ENCODE peak calls at places on chromosome 12, in nine cellular contexts. P is aorta; E is pancreas; X is fibroblast of lung; S is stomach; N is CD8-positive, alpha-beta memory T cell; D is Peyer's patch; V is CD4-positive, alpha-beta memory T cell; G is ovary. L is an unnamed sample. For H3K4me1 and H3K36me3, the result is how much of the 10 kb centered on the place peaks cover.

GRCh38 chr12:3928538-3929220 is 55.5 kb upstream of the PARP11 start:
- DNase-seq in P (no peak), E (no peak), X (no peak), S (no peak), N (no peak), D (no peak), V (no peak), G (no peak), L (no peak)

GRCh38 chr12:48069253-48069652 is 36.6 kb downstream of the SENP1 start:
- DNase-seq in P (no peak), E (no peak), X (no peak), S (no peak), N (no peak), D (no peak), V (no peak), G (no peak), L (no peak)

GRCh38 chr12:68420225-68421008 is 88.3 kb upstream of the MDM1 start:
- DNase-seq in P (no peak), E (no peak), X (peak), S (no peak), N (no peak), D (no peak), V (no peak), G (no peak), L (no peak)

GRCh38 chr12:91896725-91897515 is 248.7 kb downstream of the BTG1 start:
- DNase-seq in P (peak), E (no peak), X (peak), S (no peak), N (no peak), D (no peak), V (no peak), G (no peak), L (no peak)

GRCh38 chr12:132153501-132154340 is 9.5 kb downstream of the NOC4L start:
- DNase-seq in P (peak), E (peak), X (peak), S (peak), N (peak), D (peak), V (peak), G (peak), L (peak)

GRCh38 chr12:123058980-123059379 is 78.5 kb downstream of the ARL6IP4 start:
- DNase-seq in P (no peak), E (peak), X (peak), S (no peak), N (no peak), D (peak), V (no peak), G (no peak), L (no peak)

GRCh38 chr12:11832100-11832499 is 182.6 kb downstream of the ETV6 start:
- DNase-seq in P (no peak), E (no peak), X (no peak), S (no peak), N (no peak), D (no peak), V (no peak), G (no peak), L (no peak)

GRCh38 chr12:41034686-41035085 is 153.4 kb upstream of the PDZRN4 start:
- DNase-seq in P (no peak), E (no peak), X (no peak), S (no peak), N (no peak), D (no peak), V (no peak), G (no peak), L (no peak)

GRCh38 chr12:54251667-54252284 is 28.1 kb downstream of the CBX5 start:
- DNase-seq in P (no peak), E (no peak), X (peak), S (no peak), N (peak), D (no peak), V (peak), G (no peak), L (no peak)

GRCh38 chr12:118164798-118165486 is 29.0 kb downstream of the PEBP1 start:
- DNase-seq in P (no peak), E (no peak), X (peak), S (no peak), N (no peak), D (no peak), V (no peak), G (no peak), L (no peak)

GRCh38 chr12:93783827-93784226 is 106.7 kb downstream of the CRADD start:
- DNase-seq in P (no peak), E (no peak), X (no peak), S (no peak), N (peak), D (no peak), V (peak), G (no peak), L (no peak)

GRCh38 chr12:3177778-3178435 is 100.7 kb downstream of the TSPAN9 start:
- DNase-seq in P (peak), E (no peak), X (no peak), S (no peak), N (no peak), D (no peak), V (no peak), G (no peak), L (no peak)

GRCh38 chr12:83168756-83169155 is 482.1 kb downstream of the TMTC2 start:
- DNase-seq in P (no peak), E (no peak), X (no peak), S (no peak), N (no peak), D (no peak), V (no peak), G (no peak), L (no peak)

GRCh38 chr12:96985515-96986362 is 78.7 kb downstream of the NEDD1 start:
- DNase-seq in P (no peak), E (peak), X (no peak), S (peak), N (peak), D (peak), V (peak), G (no peak), L (peak)

GRCh38 chr12:112711026-112711425 is 80.5 kb upstream of the RPH3A start:
- DNase-seq in P (no peak), E (no peak), X (no peak), S (no peak), N (no peak), D (no peak), V (no peak), G (no peak), L (no peak)

GRCh38 chr12:91551242-91551641 is 368.6 kb upstream of the DCN start:
- DNase-seq in P (no peak), E (no peak), X (no peak), S (no peak), N (no peak), D (no peak), V (no peak), G (no peak), L (no peak)

GRCh38 chr12:70002097-70002911 is 177.3 kb downstream of the MYRFL start:
- DNase-seq in P (peak), E (no peak), X (peak), S (no peak), N (no peak), D (no peak), V (no peak), G (no peak), L (no peak)

GRCh38 chr12:76719171-76719631 is 44.7 kb upstream of the ZDHHC17 start:
- DNase-seq in P (no peak), E (no peak), X (peak), S (no peak), N (no peak), D (no peak), V (no peak), G (no peak), L (no peak)

DNA sequence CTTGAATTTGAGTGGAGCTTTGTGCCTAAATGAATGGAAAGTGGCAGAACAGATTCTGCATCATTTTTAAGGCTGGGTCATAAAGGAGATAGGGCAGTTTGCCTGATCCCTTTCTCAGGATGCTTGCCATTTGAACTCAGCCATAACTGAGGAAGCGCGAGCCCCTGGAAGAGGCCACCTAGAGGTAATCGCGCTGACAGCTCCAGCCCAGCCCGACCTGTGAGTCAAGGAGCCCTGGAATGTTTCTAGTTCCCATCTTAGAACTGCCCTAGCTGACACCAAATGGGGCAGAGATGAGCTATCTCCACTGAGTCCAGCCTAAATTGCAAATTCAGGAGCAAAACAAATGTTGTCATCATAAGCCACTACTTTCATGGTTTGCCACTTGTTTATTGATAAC is 229.3 kb upstream of the TMTC1 start:
- DNase-seq in P (no peak), E (no peak), X (no peak), S (no peak), N (no peak), D (no peak), V (no peak), G (no peak), L (no peak)
- H3K27ac ChIP-seq in P (no peak), E (no peak), X (no peak), S (no peak), N (no peak), D (no peak), V (no peak), G (no peak), L (no peak)

GRCh38 chr12:95767703-95768102 is 22.9 kb downstream of the NTN4 start:
- DNase-seq in P (no peak), E (no peak), X (peak), S (no peak), N (no peak), D (no peak), V (no peak), G (no peak), L (no peak)

GRCh38 chr12:95766356-95767019 is 24.1 kb downstream of the NTN4 start:
- DNase-seq in P (no peak), E (no peak), X (no peak), S (no peak), N (no peak), D (no peak), V (no peak), G (no peak), L (no peak)

GRCh38 chr12:95763809-95764253 is 26.7 kb downstream of the NTN4 start:
- DNase-seq in P (peak), E (no peak), X (peak), S (no peak), N (no peak), D (no peak), V (no peak), G (no peak), L (peak)

GRCh38 chr12:95762123-95762785 is 28.3 kb downstream of the NTN4 start:
- DNase-seq in P (no peak), E (no peak), X (no peak), S (peak), N (no peak), D (no peak), V (no peak), G (no peak), L (no peak)

GRCh38 chr12:95764848-95765247 is 25.7 kb downstream of the NTN4 start:
- DNase-seq in P (no peak), E (no peak), X (no peak), S (no peak), N (no peak), D (no peak), V (no peak), G (no peak), L (no peak)
- H3K4me1 ChIP-seq in P (under half), E (under half), X (under half), S (under half), N (under half), D (under half), V (under half), G (under half), L (under half)

GRCh38 chr12:51749986-51750317 is 98.6 kb downstream of the FIGNL2 start:
- DNase-seq in P (no peak), E (no peak), X (no peak), S (no peak), N (no peak), D (no peak), V (no peak), G (no peak), L (no peak)

GRCh38 chr12:51751657-51752056 is 96.9 kb downstream of the FIGNL2 start:
- DNase-seq in P (peak), E (no peak), X (peak), S (no peak), N (no peak), D (no peak), V (no peak), G (no peak), L (no peak)

GRCh38 chr12:51748235-51748634 is 100.3 kb downstream of the FIGNL2 start:
- DNase-seq in P (no peak), E (no peak), X (no peak), S (no peak), N (no peak), D (no peak), V (no peak), G (no peak), L (no peak)

GRCh38 chr12:51746416-51746815 is 102.1 kb downstream of the FIGNL2 start:
- DNase-seq in P (no peak), E (no peak), X (no peak), S (no peak), N (no peak), D (no peak), V (no peak), G (no peak), L (no peak)

GRCh38 chr12:51749201-51749985 is 99.1 kb downstream of the FIGNL2 start:
- DNase-seq in P (no peak), E (no peak), X (no peak), S (no peak), N (no peak), D (no peak), V (no peak), G (no peak), L (no peak)
- H3K36me3 ChIP-seq in P (under half), E (under half), X (under half), S (under half), N (under half), D (under half), V (under half), G (under half), L (under half)

DNA sequence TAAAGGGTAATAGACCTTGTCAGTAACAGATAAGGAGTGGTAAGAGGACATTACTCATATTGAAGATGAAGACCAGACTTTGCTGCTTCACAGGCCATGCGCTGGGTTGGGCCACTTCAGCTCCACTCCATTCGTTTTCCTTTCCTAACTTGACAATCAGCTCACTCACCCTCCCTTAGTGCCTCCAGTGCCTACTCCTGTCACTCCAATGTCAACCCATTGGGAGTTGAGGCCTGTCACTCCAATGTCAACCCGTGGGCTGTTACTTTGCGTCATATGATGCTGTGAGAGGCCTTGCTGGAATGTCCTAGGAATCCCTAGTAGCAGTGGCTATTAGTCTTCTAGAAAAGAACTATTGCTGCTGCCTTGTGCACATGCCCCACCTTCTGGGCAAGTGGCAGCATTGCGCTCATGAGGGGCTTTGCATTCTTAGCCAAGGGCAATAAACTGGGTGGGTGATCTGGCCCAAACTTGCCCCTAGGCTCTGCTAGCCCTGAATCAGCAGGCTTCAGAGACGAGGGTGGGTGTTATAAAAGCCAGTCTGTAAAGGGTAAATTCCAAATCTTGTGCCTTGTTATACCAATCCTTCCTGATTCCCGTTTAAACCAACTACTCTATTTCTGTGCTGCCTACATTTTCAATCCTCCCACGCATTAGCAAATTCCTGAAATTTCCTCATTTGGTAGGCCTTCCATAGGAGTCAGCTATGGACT is 36.1 kb downstream of the BAZ2A start:
- DNase-seq in P (peak), E (no peak), X (peak), S (peak), N (peak), D (no peak), V (peak), G (peak), L (no peak)
- H3K27ac ChIP-seq in P (no peak), E (no peak), X (peak), S (no peak), N (no peak), D (peak), V (no peak), G (no peak), L (peak)

GRCh38 chr12:1920436-1920835 is 2.0 kb upstream of the CACNA2D4 start:
- DNase-seq in P (peak), E (no peak), X (no peak), S (peak), N (no peak), D (no peak), V (no peak), G (no peak), L (no peak)
- H3K4me1 ChIP-seq in P (under half), E (under half), X (under half), S (under half), N (under half), D (under half), V (under half), G (under half), L (under half)

GRCh38 chr12:31967569-31967968 is 8.4 kb downstream of the RESF1 start:
- DNase-seq in P (no peak), E (no peak), X (no peak), S (no peak), N (peak), D (no peak), V (no peak), G (no peak), L (no peak)

GRCh38 chr12:31966558-31967205 is 7.5 kb downstream of the RESF1 start:
- DNase-seq in P (no peak), E (no peak), X (no peak), S (no peak), N (peak), D (no peak), V (no peak), G (no peak), L (no peak)

GRCh38 chr12:31962076-31962475 is 2.9 kb downstream of the RESF1 start:
- DNase-seq in P (no peak), E (no peak), X (no peak), S (no peak), N (peak), D (no peak), V (no peak), G (no peak), L (no peak)

GRCh38 chr12:31964280-31964679 is 5.1 kb downstream of the RESF1 start:
- DNase-seq in P (no peak), E (no peak), X (no peak), S (no peak), N (no peak), D (no peak), V (no peak), G (no peak), L (no peak)

GRCh38 chr12:31965090-31965489 is 5.9 kb downstream of the RESF1 start:
- DNase-seq in P (no peak), E (no peak), X (no peak), S (no peak), N (peak), D (no peak), V (peak), G (no peak), L (no peak)
- H3K36me3 ChIP-seq in P (under half), E (under half), X (under half), S (under half), N (under half), D (under half), V (under half), G (under half), L (under half)

GRCh38 chr12:14557966-14558365 is 9.7 kb downstream of the PLBD1 start:
- DNase-seq in P (no peak), E (no peak), X (no peak), S (no peak), N (no peak), D (no peak), V (no peak), G (no peak), L (no peak)
- H3K27ac ChIP-seq in P (no peak), E (no peak), X (no peak), S (no peak), N (no peak), D (peak), V (no peak), G (no peak), L (no peak)